ENCODE peak calls at places on chromosomes 3 and 15, in seven cellular contexts. P is psoas muscle; W is frontal cortex; E is kidney epithelial cell; N is NCI-H1930; S is Kasumi-1; D is activated CD4-positive, alpha-beta T cell treated with anti-CD3 and anti-CD28 coated beads, Interleukin-2, amount 50 U/mL, for 24 hours. R is an unnamed sample.

GRCh38 chr15:22936577-22937472 is 43.3 kb downstream of the CYFIP1 start:
- DNase-seq in P (no peak), S (no peak), W (no peak), E (no peak), D (no peak), N (no peak), R (no peak)

GRCh38 chr3:63351159-63352007 is 73.3 kb downstream of the SYNPR start:
- DNase-seq in P (no peak), N (peak), S (peak), W (peak), E (no peak), D (no peak), R (no peak)

GRCh38 chr15:25859838-25860645 is 3.1 kb downstream of the ATP10A start:
- DNase-seq in N (no peak), P (no peak), S (no peak), E (no peak), D (no peak), W (no peak), R (no peak)

GRCh38 chr3:129608087-129608935 is 1.8 kb upstream of the PLXND1 start:
- DNase-seq in P (no peak), W (peak), D (no peak), S (peak), N (peak), E (no peak), R (no peak)

GRCh38 chr3:53730565-53730964 is 115.7 kb downstream of the CHDH start:
- DNase-seq in W (no peak), N (no peak), S (no peak), P (no peak), E (no peak), D (no peak), R (no peak)

GRCh38 chr3:194840661-194841514 is 155.2 kb downstream of the FAM43A start:
- DNase-seq in W (no peak), P (no peak), N (no peak), E (no peak), D (no peak), S (no peak), R (no peak)

GRCh38 chr3:140834266-140835037 is 107.2 kb upstream of the SLC25A36 start:
- DNase-seq in E (no peak), S (no peak), N (no peak), D (no peak), W (no peak), P (no peak), R (no peak)

GRCh38 chr15:33837294-33837693 is 131.0 kb upstream of the CHRM5 start:
- DNase-seq in P (no peak), N (no peak), S (no peak), W (no peak), D (no peak), E (no peak), R (no peak)

GRCh38 chr3:12194669-12195161 is 36.0 kb upstream of the TIMP4 start:
- DNase-seq in S (no peak), E (no peak), N (no peak), D (no peak), W (no peak), P (no peak), R (no peak)

GRCh38 chr15:90883971-90884718 is at the start of gene FES:
- DNase-seq in P (peak), W (peak), S (peak), D (no peak), E (no peak), N (no peak), R (no peak)

GRCh38 chr3:48624767-48625166 is 3.2 kb upstream of the TMEM89 start:
- DNase-seq in E (no peak), S (no peak), W (no peak), N (no peak), D (no peak), P (no peak), R (no peak)

GRCh38 chr15:84973492-84974460 is 7.9 kb upstream of the PDE8A start:
- DNase-seq in D (no peak), S (no peak), N (no peak), P (no peak), E (no peak), W (no peak), R (no peak)

GRCh38 chr15:41944313-41944940 is 27.9 kb downstream of the EHD4 start:
- DNase-seq in E (peak), S (no peak), D (no peak), N (no peak), W (no peak), P (peak), R (no peak)

GRCh38 chr15:45948226-45948625 is 313.4 kb downstream of the SQOR start:
- DNase-seq in S (no peak), P (no peak), D (no peak), N (no peak), W (no peak), E (no peak), R (no peak)

GRCh38 chr3:116607205-116607604 is 102.4 kb upstream of the TUSC7 start:
- DNase-seq in E (no peak), W (no peak), S (no peak), D (no peak), P (no peak), N (no peak), R (no peak)

GRCh38 chr15:90868261-90868689 is at the start of gene FURIN:
- DNase-seq in W (no peak), N (no peak), S (no peak), E (no peak), P (no peak), D (no peak), R (no peak)

GRCh38 chr3:25476639-25477038 is 48.6 kb downstream of the RARB start:
- DNase-seq in D (no peak), N (no peak), S (no peak), E (no peak), W (no peak), P (no peak), R (no peak)

GRCh38 chr15:82681371-82681770 is 28.3 kb downstream of the AP3B2 start:
- DNase-seq in D (no peak), W (no peak), P (no peak), S (no peak), N (no peak), E (no peak), R (no peak)

GRCh38 chr15:20340331-20340811 is 201.2 kb downstream of the GOLGA6L6 start:
- DNase-seq in P (peak), E (no peak), D (peak), W (peak), S (no peak), N (no peak), R (no peak)

GRCh38 chr3:139439278-139439677 is 37.0 kb downstream of the RBP2 start:
- DNase-seq in E (no peak), W (no peak), S (no peak), N (no peak), P (no peak), D (no peak), R (no peak)

GRCh38 chr15:31486906-31487695 is 160.5 kb downstream of the KLF13 start:
- DNase-seq in W (no peak), E (no peak), S (no peak), D (no peak), N (no peak), P (no peak), R (no peak)

GRCh38 chr3:46006646-46007045 is 11.0 kb upstream of the FYCO1 start:
- DNase-seq in W (no peak), S (no peak), N (no peak), E (no peak), D (no peak), P (no peak), R (no peak)

GRCh38 chr15:63985221-63986184 is 60.8 kb downstream of the DAPK2 start:
- DNase-seq in D (no peak), P (peak), W (no peak), S (no peak), E (no peak), N (no peak), R (no peak)

GRCh38 chr3:18288243-18288642 is 136.9 kb downstream of the SATB1 start:
- DNase-seq in D (no peak), E (no peak), N (no peak), P (no peak), W (no peak), S (no peak), R (no peak)

GRCh38 chr15:47870300-47870955 is 153.1 kb downstream of the SEMA6D start:
- DNase-seq in P (no peak), D (no peak), W (no peak), E (no peak), N (no peak), S (no peak), R (no peak)

GRCh38 chr15:40918146-40918798 is 10.9 kb upstream of the DLL4 start:
- DNase-seq in W (no peak), S (no peak), P (no peak), D (no peak), N (no peak), E (no peak), R (no peak)

GRCh38 chr15:90028376-90028775 is 27.3 kb downstream of the ZNF710 start:
- DNase-seq in S (no peak), E (no peak), P (no peak), N (no peak), D (no peak), W (no peak), R (no peak)

GRCh38 chr15:69853572-69853971 is 244.1 kb downstream of the TLE3 start:
- DNase-seq in W (peak), E (peak), S (no peak), D (no peak), N (no peak), P (no peak), R (no peak)

GRCh38 chr15:91124155-91124554 is 24.1 kb downstream of the SV2B start:
- DNase-seq in S (no peak), N (no peak), D (no peak), E (no peak), P (no peak), W (no peak), R (no peak)

GRCh38 chr3:185927501-185928200 is 10.2 kb downstream of the TRA2B start:
- DNase-seq in W (no peak), E (no peak), S (no peak), N (no peak), D (no peak), P (no peak), R (no peak)

GRCh38 chr3:173913397-173913796 is 515.9 kb downstream of the NLGN1 start:
- DNase-seq in W (no peak), P (no peak), E (no peak), S (no peak), D (no peak), N (no peak), R (no peak)

GRCh38 chr3:183287301-183287971 is 34.4 kb downstream of the B3GNT5 start:
- DNase-seq in S (no peak), E (no peak), D (no peak), N (no peak), W (no peak), P (peak), R (no peak)

GRCh38 chr3:3027976-3028567 is 82.1 kb downstream of the IL5RA start:
- DNase-seq in P (no peak), D (no peak), N (no peak), S (no peak), W (no peak), E (no peak), R (no peak)

GRCh38 chr3:156677536-156677935 is 3.1 kb downstream of the TIPARP start:
- DNase-seq in W (no peak), D (no peak), E (no peak), S (no peak), P (no peak), N (no peak), R (no peak)

R was measured in DMS 273 treated with DMSO at 0.1 percent for 48 hours.